ENCODE peak calls at places on chromosomes 3 and 15, in four cellular contexts. W is substantia nigra; D is stimulated activated CD4-positive, alpha-beta T cell treated with anti-CD3 and anti-CD28 coated beads, Interleukin-1b, Interleukin-23, amount 100 ng/mL, for 1 hour; C is EH. V is an unnamed sample.

GRCh38 chr15:36401586-36401966 is 177.8 kb upstream of the CDIN1 start:
- DNase-seq in D (no peak), W (no peak), C (no peak), V (no peak)

GRCh38 chr3:130390079-130390478 is 44.6 kb downstream of the COL6A5 start:
- DNase-seq in W (no peak), C (no peak), D (no peak), V (no peak)

GRCh38 chr3:149510480-149510879 is 36.0 kb downstream of the TM4SF4 start:
- DNase-seq in D (no peak), C (no peak), W (no peak), V (no peak)

GRCh38 chr3:31456373-31456772 is 76.4 kb upstream of the STT3B start:
- DNase-seq in D (no peak), C (no peak), W (no peak), V (no peak)

GRCh38 chr3:105285653-105286241 is 81.0 kb upstream of the ALCAM start:
- DNase-seq in C (no peak), W (no peak), D (no peak), V (no peak)

GRCh38 chr3:139597947-139598346 is 58.4 kb upstream of the RBP1 start:
- DNase-seq in D (no peak), W (no peak), C (no peak), V (no peak)

GRCh38 chr3:196740476-196741400 is 1.1 kb downstream of the PAK2 start:
- DNase-seq in D (no peak), C (peak), W (peak), V (no peak)

GRCh38 chr3:42526616-42527367 is 24.3 kb downstream of the VIPR1 start:
- DNase-seq in D (no peak), C (no peak), W (no peak), V (no peak)

GRCh38 chr3:52798978-52799476 is 4.4 kb downstream of the ITIH3 start:
- DNase-seq in W (no peak), D (no peak), C (peak), V (peak)

GRCh38 chr3:120693439-120694172 is 11.6 kb upstream of the HGD start:
- DNase-seq in D (no peak), C (peak), W (no peak), V (no peak)

GRCh38 chr15:80031841-80032240 is 27.6 kb upstream of the ZFAND6 start:
- DNase-seq in D (no peak), W (no peak), C (no peak), V (no peak)

GRCh38 chr3:24060055-24060454 is 115.0 kb downstream of the NR1D2 start:
- DNase-seq in D (no peak), W (no peak), C (peak), V (no peak)

GRCh38 chr15:69908518-69909420 is 188.9 kb downstream of the TLE3 start:
- DNase-seq in D (no peak), C (peak), W (no peak), V (no peak)

GRCh38 chr3:128483657-128484403 is 9.2 kb downstream of the GATA2 start:
- DNase-seq in C (peak), D (no peak), W (no peak), V (no peak)

GRCh38 chr15:58410353-58410752 is 21.4 kb upstream of the LIPC start:
- DNase-seq in D (no peak), C (peak), W (peak), V (no peak)

GRCh38 chr3:89947357-89947954 is 840.0 kb downstream of the EPHA3 start:
- DNase-seq in D (no peak), W (no peak), C (no peak), V (no peak)

GRCh38 chr3:80023010-80023409 is 255.2 kb upstream of the ROBO1 start:
- DNase-seq in W (no peak), D (no peak), C (no peak), V (no peak)

GRCh38 chr15:80588801-80589200 is 106.3 kb upstream of the ABHD17C start:
- DNase-seq in C (peak), W (no peak), D (no peak), V (no peak)

GRCh38 chr3:193779933-193780332 is 186.9 kb downstream of the OPA1 start:
- DNase-seq in W (no peak), C (no peak), D (no peak), V (no peak)

GRCh38 chr3:129052675-129053074 is 7.9 kb upstream of the GP9 start:
- DNase-seq in W (no peak), C (no peak), D (no peak), V (no peak)

GRCh38 chr3:64343692-64344440 is 118.6 kb upstream of the PRICKLE2 start:
- DNase-seq in D (no peak), C (peak), W (no peak), V (no peak)

GRCh38 chr15:51079226-51079625 is 15.5 kb downstream of the TNFAIP8L3 start:
- DNase-seq in C (no peak), D (no peak), W (no peak), V (no peak)

GRCh38 chr3:168117059-168117458 is 21.3 kb upstream of the GOLIM4 start:
- DNase-seq in C (peak), W (no peak), D (no peak), V (no peak)

GRCh38 chr3:186132487-186132886 is 23.6 kb upstream of the ETV5 start:
- DNase-seq in C (no peak), W (no peak), D (no peak), V (no peak)

V was measured in iPS DF 19.7.